ENCODE peak calls at places on chromosomes 1 and 21, in nine cellular contexts. M is activated T-cell treated with anti-CD3 and anti-CD28 coated beads, Interleukin-2, amount 50 U/mL, for 72 hours; T is coronary artery; I is GM10248; L is activated CD4-positive, alpha-beta T cell treated with anti-CD3 and anti-CD28 coated beads for 48 hours; D is neuronal stem cell; C is hepatic stellate cell; K is Karpas-422; S is T follicular helper cell. Q is an unnamed sample.

GRCh38 chr1:54499097-54500029 is 48.7 kb upstream of the ACOT11 start:
- DNase-seq in K (peak), C (peak), M (peak), D (no peak), T (no peak), L (peak), S (no peak), I (no peak), Q (no peak)

GRCh38 chr1:207308451-207309190 is 12.9 kb upstream of the CD55 start:
- DNase-seq in D (no peak), I (no peak), T (no peak), S (no peak), M (no peak), K (no peak), C (no peak), L (no peak), Q (no peak)

GRCh38 chr1:21939650-21940374 is 2.7 kb upstream of the HSPG2 start:
- DNase-seq in S (no peak), I (no peak), C (peak), K (no peak), L (no peak), T (peak), D (no peak), M (no peak), Q (peak)

GRCh38 chr1:41918450-41919043 is at the start of gene HIVEP3:
- DNase-seq in K (no peak), S (no peak), M (no peak), I (no peak), C (peak), D (peak), L (no peak), T (no peak), Q (no peak)

GRCh38 chr1:10909697-10910489 is 102.6 kb upstream of the TARDBP start:
- DNase-seq in T (no peak), D (no peak), L (peak), S (peak), M (peak), K (peak), I (peak), C (no peak), Q (no peak)

GRCh38 chr1:162696286-162696862 is 64.1 kb downstream of the DDR2 start:
- DNase-seq in C (peak), L (no peak), K (no peak), I (no peak), S (no peak), M (no peak), T (peak), D (peak), Q (no peak)

GRCh38 chr1:10507111-10507879 is 32.5 kb downstream of the PEX14 start:
- DNase-seq in S (peak), T (no peak), K (peak), C (peak), D (no peak), L (peak), I (peak), M (peak), Q (no peak)

GRCh38 chr1:94321662-94322061 is 84.3 kb upstream of the ARHGAP29 start:
- DNase-seq in M (no peak), T (no peak), D (no peak), I (no peak), C (no peak), S (no peak), K (no peak), L (no peak), Q (no peak)

GRCh38 chr1:164891615-164892014 is 332.6 kb downstream of the PBX1 start:
- DNase-seq in K (no peak), T (no peak), I (no peak), L (no peak), C (no peak), D (no peak), M (no peak), S (no peak), Q (no peak)

GRCh38 chr21:43352568-43353281 is 74.2 kb downstream of the SIK1 start:
- DNase-seq in T (no peak), C (peak), D (no peak), M (peak), S (no peak), I (peak), L (peak), K (peak), Q (no peak)

GRCh38 chr1:196897158-196897828 is 9.4 kb downstream of the CFHR4 start:
- DNase-seq in T (no peak), S (no peak), M (no peak), D (no peak), I (no peak), K (no peak), C (no peak), L (no peak), Q (no peak)

GRCh38 chr1:115495111-115495510 is 146.7 kb upstream of the VANGL1 start:
- DNase-seq in C (no peak), K (no peak), L (no peak), M (no peak), S (no peak), I (no peak), T (no peak), D (no peak), Q (no peak)

GRCh38 chr21:27505516-27505915 is 538.6 kb upstream of the ADAMTS5 start:
- DNase-seq in I (no peak), L (no peak), M (no peak), K (no peak), D (no peak), T (no peak), S (no peak), C (peak), Q (no peak)

GRCh38 chr1:26862781-26863676 is at the start of gene SFN:
- DNase-seq in C (no peak), L (peak), S (peak), K (peak), I (peak), M (peak), T (no peak), D (no peak), Q (no peak)

GRCh38 chr1:43831866-43832654 is 101.5 kb upstream of the ARTN start:
- DNase-seq in T (no peak), S (no peak), C (no peak), L (peak), I (peak), D (no peak), K (no peak), M (peak), Q (no peak)

GRCh38 chr1:44485229-44485932 is 80.3 kb downstream of the RNF220 start:
- DNase-seq in L (no peak), M (no peak), S (no peak), T (no peak), D (no peak), C (peak), I (no peak), K (no peak), Q (no peak)

GRCh38 chr1:200805719-200806118 is 67.0 kb downstream of the CAMSAP2 start:
- DNase-seq in T (no peak), S (no peak), M (no peak), K (no peak), C (no peak), L (no peak), D (no peak), I (no peak), Q (no peak)

GRCh38 chr1:52365091-52365745 is 787 bp downstream of the CC2D1B start:
- DNase-seq in T (peak), D (no peak), M (peak), I (no peak), L (peak), C (peak), K (no peak), S (no peak), Q (no peak)

GRCh38 chr1:14165289-14165867 is 433.1 kb upstream of the KAZN start:
- DNase-seq in D (no peak), S (no peak), T (no peak), C (no peak), K (peak), L (no peak), I (no peak), M (no peak), Q (no peak)

GRCh38 chr1:119794230-119794629 is 17.0 kb downstream of the REG4 start:
- DNase-seq in C (no peak), D (no peak), M (no peak), I (no peak), K (no peak), L (no peak), T (no peak), S (no peak), Q (no peak)

GRCh38 chr1:229383961-229384360 is 41.1 kb upstream of the CCSAP start:
- DNase-seq in D (no peak), I (no peak), C (no peak), M (no peak), T (no peak), L (no peak), S (no peak), K (no peak), Q (peak)

GRCh38 chr1:87766737-87767136 is 438.1 kb downstream of the LMO4 start:
- DNase-seq in C (no peak), M (no peak), L (no peak), K (no peak), T (no peak), S (no peak), D (no peak), I (no peak), Q (no peak)

GRCh38 chr1:110164951-110165350 is 14.7 kb downstream of the SLC6A17 start:
- DNase-seq in D (no peak), S (no peak), T (no peak), L (no peak), I (no peak), K (no peak), M (no peak), C (no peak), Q (no peak)

GRCh38 chr1:155016231-155016831 is 13.7 kb downstream of the ZBTB7B start:
- DNase-seq in K (no peak), S (no peak), M (no peak), D (no peak), T (no peak), I (no peak), C (no peak), L (no peak), Q (no peak)

GRCh38 chr1:91621907-91622306 is 121.3 kb downstream of the CDC7 start:
- DNase-seq in D (no peak), I (no peak), L (no peak), K (no peak), T (no peak), M (no peak), S (no peak), C (no peak), Q (no peak)